ENCODE peak calls at places on chromosome 13, in seven cellular contexts. F is AG04450, B is body of pancreas, D is AG04449, V is IMR-90, Y is fibroblast of mammary gland, I is epithelial cell of proximal tubule. Q is an unnamed sample.

GRCh38 chr13:42233726-42234125 is 38.2 kb upstream of the AKAP11 start:
- DNase-seq in F (no peak), B (no peak), D (no peak), V (peak), Y (no peak), I (no peak), Q (no peak)

GRCh38 chr13:69912576-69913074 is 195.0 kb upstream of the ATXN8OS start:
- DNase-seq in F (no peak), B (no peak), D (no peak), V (no peak), Y (no peak), I (no peak), Q (no peak)

GRCh38 chr13:51397262-51397933 is 55.4 kb downstream of the INTS6 start:
- DNase-seq in F (peak), B (no peak), D (peak), V (peak), Y (peak), I (no peak), Q (peak)

GRCh38 chr13:92677571-92677970 is 549.0 kb upstream of the GPC6 start:
- DNase-seq in F (no peak), B (no peak), D (no peak), V (no peak), Y (no peak), I (no peak), Q (peak)

GRCh38 chr13:30401347-30401746 is 20.9 kb upstream of the UBE2L5 start:
- DNase-seq in F (no peak), B (no peak), D (no peak), V (no peak), Y (no peak), I (no peak), Q (no peak)

GRCh38 chr13:37747071-37747612 is 122.4 kb downstream of the TRPC4 start:
- DNase-seq in F (peak), B (no peak), D (peak), V (peak), Y (peak), I (no peak), Q (no peak)

GRCh38 chr13:58343081-58343480 is 711.5 kb downstream of the PCDH17 start:
- DNase-seq in F (no peak), B (no peak), D (no peak), V (no peak), Y (no peak), I (no peak), Q (no peak)

GRCh38 chr13:21304256-21304655 is 127.8 kb downstream of the MRPL57 start:
- DNase-seq in F (no peak), B (no peak), D (no peak), V (no peak), Y (no peak), I (no peak), Q (no peak)

GRCh38 chr13:101575591-101575990 is 123.1 kb downstream of the ITGBL1 start:
- DNase-seq in F (no peak), B (no peak), D (no peak), V (no peak), Y (peak), I (no peak), Q (no peak)

GRCh38 chr13:62887046-62887445 is 1471.4 kb upstream of the PCDH20 start:
- DNase-seq in F (no peak), B (no peak), D (no peak), V (no peak), Y (no peak), I (no peak), Q (no peak)

GRCh38 chr13:23619073-23619855 is 49.1 kb downstream of the TNFRSF19 start:
- DNase-seq in F (no peak), B (no peak), D (no peak), V (no peak), Y (peak), I (no peak), Q (no peak)

GRCh38 chr13:73983109-73983508 is 151.1 kb downstream of the KLF12 start:
- DNase-seq in F (no peak), B (no peak), D (no peak), V (no peak), Y (no peak), I (no peak), Q (no peak)

GRCh38 chr13:108558489-108558888 is 70.9 kb upstream of the MYO16 start:
- DNase-seq in F (no peak), B (no peak), D (no peak), V (no peak), Y (no peak), I (no peak), Q (no peak)

GRCh38 chr13:91504216-91504615 is 105.8 kb downstream of the GPC5 start:
- DNase-seq in F (no peak), B (no peak), D (no peak), V (no peak), Y (no peak), I (no peak), Q (no peak)

GRCh38 chr13:111429064-111429558 is 108.7 kb downstream of the TEX29 start:
- DNase-seq in F (no peak), B (peak), D (no peak), V (peak), Y (peak), I (peak), Q (peak)

GRCh38 chr13:34410653-34411052 is 531.4 kb upstream of the NBEA start:
- DNase-seq in F (no peak), B (no peak), D (no peak), V (no peak), Y (peak), I (no peak), Q (no peak)

GRCh38 chr13:99086869-99087129 is 108.9 kb upstream of the DOCK9 start:
- DNase-seq in F (no peak), B (no peak), D (no peak), V (no peak), Y (peak), I (no peak), Q (no peak)

GRCh38 chr13:29569253-29570057 is 26.0 kb downstream of the SLC7A1 start:
- DNase-seq in F (no peak), B (peak), D (no peak), V (no peak), Y (no peak), I (no peak), Q (no peak)

GRCh38 chr13:27619711-27620376 is 485 bp downstream of the LNX2 start:
- DNase-seq in F (no peak), B (no peak), D (no peak), V (peak), Y (peak), I (no peak), Q (no peak)

GRCh38 chr13:27034678-27035111 is 136.9 kb downstream of the USP12 start:
- DNase-seq in F (no peak), B (no peak), D (no peak), V (no peak), Y (no peak), I (no peak), Q (no peak)

GRCh38 chr13:28658539-28658795 is 463 bp upstream of the POMP start:
- DNase-seq in F (no peak), B (no peak), D (no peak), V (no peak), Y (peak), I (no peak), Q (no peak)

GRCh38 chr13:41019578-41020347 is 647 bp upstream of the ELF1 start:
- DNase-seq in F (no peak), B (no peak), D (no peak), V (no peak), Y (no peak), I (no peak), Q (no peak)

GRCh38 chr13:104318121-104318520 is 1251.9 kb upstream of the SLC10A2 start:
- DNase-seq in F (no peak), B (no peak), D (no peak), V (peak), Y (peak), I (no peak), Q (peak)

GRCh38 chr13:82833928-82834327 is 1048.3 kb downstream of the SLITRK1 start:
- DNase-seq in F (peak), B (no peak), D (no peak), V (peak), Y (peak), I (peak), Q (no peak)

GRCh38 chr13:40803316-40803715 is 13.9 kb downstream of the SLC25A15 start:
- DNase-seq in F (no peak), B (no peak), D (no peak), V (no peak), Y (no peak), I (no peak), Q (no peak)

GRCh38 chr13:39259371-39259770 is 221.1 kb downstream of the NHLRC3 start:
- DNase-seq in F (no peak), B (no peak), D (no peak), V (no peak), Y (no peak), I (no peak), Q (no peak)

GRCh38 chr13:73200432-73200831 is 141.6 kb downstream of the KLF5 start:
- DNase-seq in F (no peak), B (peak), D (no peak), V (peak), Y (peak), I (no peak), Q (no peak)

GRCh38 chr13:50474094-50474654 is 369.3 kb downstream of the DLEU7 start:
- DNase-seq in F (no peak), B (no peak), D (no peak), V (no peak), Y (peak), I (no peak), Q (no peak)

GRCh38 chr13:48507024-48507423 is 25.9 kb downstream of the RCBTB2 start:
- DNase-seq in F (no peak), B (no peak), D (no peak), V (no peak), Y (no peak), I (no peak), Q (no peak)

GRCh38 chr13:103528437-103528836 is 462.2 kb upstream of the SLC10A2 start:
- DNase-seq in F (no peak), B (no peak), D (no peak), V (no peak), Y (no peak), I (no peak), Q (no peak)

GRCh38 chr13:82634946-82635345 is 1247.3 kb downstream of the SLITRK1 start:
- DNase-seq in F (no peak), B (no peak), D (no peak), V (peak), Y (peak), I (no peak), Q (no peak)

GRCh38 chr13:107450931-107451330 is 764.4 kb downstream of the LIG4 start:
- DNase-seq in F (peak), B (no peak), D (no peak), V (peak), Y (peak), I (peak), Q (no peak)

GRCh38 chr13:41352935-41353801 is 42.1 kb downstream of the NAA16 start:
- DNase-seq in F (peak), B (no peak), D (no peak), V (peak), Y (peak), I (peak), Q (no peak)

DNA sequence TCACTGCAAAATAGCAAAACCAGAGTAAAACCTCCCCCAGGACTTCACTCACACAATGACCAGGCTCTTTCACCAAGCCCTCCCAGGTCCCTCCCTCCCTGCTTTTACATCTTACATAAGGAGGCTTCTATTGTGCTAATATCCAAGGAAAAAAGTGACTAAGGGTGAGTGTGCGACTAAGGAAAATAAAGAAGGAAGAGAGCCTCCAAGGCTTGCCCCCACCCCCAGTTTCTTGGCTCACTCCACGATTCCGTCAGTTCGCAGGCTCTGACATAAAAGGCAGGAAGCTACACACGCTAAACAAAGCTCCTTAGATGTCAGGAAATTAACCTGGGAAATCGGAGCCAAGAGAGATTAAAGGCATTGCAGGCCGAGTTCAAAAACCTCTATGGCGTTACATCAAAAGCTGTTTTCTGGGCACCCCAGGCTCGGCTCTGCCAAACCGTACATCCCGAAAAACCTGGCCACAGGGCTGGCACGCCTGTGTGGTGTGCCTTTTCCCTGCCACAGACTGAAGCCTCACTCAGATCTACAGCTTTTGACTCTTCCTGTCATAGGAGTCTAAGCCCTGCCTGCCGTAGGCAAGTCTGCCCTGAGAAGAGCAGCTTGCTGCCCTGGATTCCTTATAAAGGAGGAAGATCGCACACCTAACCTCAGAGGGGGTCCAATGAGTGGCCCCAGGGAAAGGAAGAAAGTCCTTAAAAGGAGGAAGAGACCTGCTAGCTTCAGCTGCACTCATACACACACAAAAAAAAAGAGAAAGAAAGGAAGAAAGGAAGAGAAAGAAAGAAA is 67.0 kb upstream of the SERP2 start:
- DNase-seq in F (peak), B (no peak), D (no peak), V (peak), Y (peak), I (peak), Q (no peak)
- H3K4me3 ChIP-seq in F (no peak), B (no peak), D (peak), V (no peak), Y (no peak), I (no peak), Q (no peak)

GRCh38 chr13:79548886-79549285 is 67.9 kb downstream of the NDFIP2 start:
- DNase-seq in F (no peak), B (no peak), D (no peak), V (peak), Y (peak), I (no peak), Q (no peak)
- TF ChIP-seq CTCF in F (peak), B (peak), D (no peak), V (peak), Y (peak), I (peak), Q (peak)

DNA sequence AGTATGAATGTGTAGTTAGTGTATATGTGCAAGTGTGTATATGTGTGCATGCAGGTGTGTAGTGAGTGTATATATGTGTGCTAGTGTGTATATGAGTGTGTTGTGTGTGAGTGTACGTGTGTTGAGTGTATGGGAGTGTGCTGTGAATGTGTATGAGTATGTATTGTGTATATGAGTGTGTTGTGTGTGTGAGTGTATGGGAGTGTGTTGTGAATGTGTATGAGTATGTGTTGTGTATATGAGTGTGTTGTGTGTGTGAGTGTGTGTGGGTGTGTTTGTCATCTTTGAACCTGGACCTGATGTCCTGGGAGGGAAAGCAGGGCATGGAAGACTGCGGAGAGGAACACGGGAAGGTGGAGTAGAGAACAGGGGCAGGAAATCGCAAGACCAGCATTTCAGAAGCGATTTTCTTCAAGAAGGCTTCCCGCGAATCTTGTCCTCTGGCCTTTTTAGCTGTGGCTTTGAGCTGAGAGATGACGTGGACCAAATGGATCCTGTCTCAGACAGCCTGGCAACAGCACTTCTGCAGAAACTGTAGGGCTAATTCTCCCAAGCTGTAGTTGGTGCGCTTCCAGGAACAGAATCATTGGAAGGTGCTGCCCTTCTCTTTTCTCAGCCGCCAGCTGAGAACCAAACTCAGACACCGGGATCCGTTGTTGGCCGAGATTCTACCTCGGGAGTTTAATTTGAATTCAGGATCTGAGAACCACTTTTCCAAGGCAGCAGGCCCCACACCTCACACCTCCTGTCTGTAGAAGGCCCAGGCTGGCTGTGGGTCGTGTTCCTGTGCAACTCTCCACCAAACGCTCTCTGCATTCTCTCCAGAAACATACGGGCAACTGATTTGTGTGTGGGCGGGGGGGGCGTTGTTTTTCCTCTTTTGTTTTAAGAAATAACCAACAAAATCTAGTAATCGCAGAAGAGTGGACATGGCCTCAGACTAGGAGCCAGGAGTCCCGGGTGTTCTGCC is 94.7 kb upstream of the RAP2A start:
- DNase-seq in F (peak), B (no peak), D (peak), V (peak), Y (peak), I (no peak), Q (no peak)
- H3K4me3 ChIP-seq in F (peak), B (no peak), D (no peak), V (no peak), Y (no peak), I (no peak), Q (no peak)

GRCh38 chr13:113121928-113122420 is 625 bp upstream of the F10 start:
- DNase-seq in F (no peak), B (no peak), D (no peak), V (no peak), Y (no peak), I (no peak), Q (no peak)
- TF ChIP-seq CTCF in F (no peak), B (no peak), D (no peak), V (no peak), Y (no peak), I (no peak), Q (no peak)

GRCh38 chr13:52969373-52969772 is 59.2 kb upstream of the OLFM4 start:
- DNase-seq in F (no peak), B (no peak), D (no peak), V (no peak), Y (no peak), I (no peak), Q (no peak)
- H3K4me3 ChIP-seq in F (no peak), B (no peak), D (no peak), V (no peak), Y (no peak), I (no peak), Q (no peak)

DNA sequence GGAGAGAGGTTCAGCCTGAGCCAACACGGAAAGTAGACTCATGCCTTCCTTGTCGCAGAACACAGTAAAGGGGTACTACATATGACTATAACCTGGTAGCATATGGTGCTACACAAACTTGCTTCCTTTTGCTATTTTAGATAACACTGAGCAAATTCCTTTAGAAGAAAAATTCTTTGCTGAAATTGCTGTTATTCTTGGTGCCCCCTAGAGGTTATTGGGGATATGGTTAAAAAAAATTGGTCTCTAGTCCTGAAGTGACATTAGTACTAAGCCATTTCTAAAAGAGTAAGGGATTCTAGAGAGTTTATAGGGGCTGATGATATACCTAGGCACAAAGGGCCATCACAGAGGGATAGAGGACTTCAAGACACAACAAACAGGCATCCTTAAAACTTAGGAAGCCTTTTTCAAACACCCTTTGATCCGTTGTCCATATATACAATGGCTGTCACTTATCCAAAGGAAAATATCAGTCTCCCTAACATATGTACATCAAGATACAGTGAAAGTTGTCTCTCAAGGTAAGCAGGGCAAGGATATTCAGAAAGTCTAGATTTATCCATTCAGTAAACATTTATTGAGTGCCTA is 13.9 kb upstream of the HS6ST3 start:
- DNase-seq in F (no peak), B (no peak), D (no peak), V (peak), Y (peak), I (no peak), Q (no peak)
- TF ChIP-seq CTCF in F (peak), B (peak), D (peak), V (peak), Y (peak), I (peak), Q (peak)

GRCh38 chr13:33284016-33284415 is 1.5 kb downstream of the STARD13 start:
- DNase-seq in F (no peak), B (no peak), D (no peak), V (peak), Y (peak), I (no peak), Q (no peak)
- H3K4me3 ChIP-seq in F (peak), B (peak), D (peak), V (peak), Y (peak), I (peak), Q (no peak)

GRCh38 chr13:95195146-95195545 is 106.1 kb downstream of the ABCC4 start:
- DNase-seq in F (no peak), B (no peak), D (no peak), V (no peak), Y (no peak), I (no peak), Q (no peak)
- TF ChIP-seq CTCF in F (no peak), B (no peak), D (no peak), V (no peak), Y (no peak), I (no peak), Q (no peak)

GRCh38 chr13:90362718-90363117 is 984.8 kb upstream of the MIR17HG start:
- DNase-seq in F (no peak), B (no peak), D (no peak), V (peak), Y (peak), I (no peak), Q (peak)
- H3K4me3 ChIP-seq in F (no peak), B (no peak), D (no peak), V (no peak), Y (no peak), I (no peak), Q (no peak)

GRCh38 chr13:32378012-32378411 is 49.9 kb downstream of the N4BP2L1 start:
- DNase-seq in F (no peak), B (no peak), D (no peak), V (no peak), Y (peak), I (no peak), Q (no peak)
- TF ChIP-seq CTCF in F (peak), B (no peak), D (no peak), V (no peak), Y (no peak), I (no peak), Q (no peak)

Q was measured in LNCaP clone FGC.